ENCODE peak calls at places on chromosome X, in seven cellular contexts. One of them, this sample, is unnamed.

GRCh38 chrX:151985955-151986354 is 11.5 kb upstream of the GABRE start:
- DNase-seq in LHCN-M2: peak
- DNase-seq in omental fat pad: no peak
- DNase-seq in progenitor cell of endocrine pancreas: no peak
- DNase-seq in heart left ventricle: no peak
- DNase-seq in type B pancreatic cell: no peak
- DNase-seq in caudate nucleus: no peak
- DNase-seq in this sample: no peak

GRCh38 chrX:40268126-40268525 is 170.4 kb upstream of the BCOR start:
- DNase-seq in heart left ventricle: no peak
- DNase-seq in progenitor cell of endocrine pancreas: no peak
- DNase-seq in caudate nucleus: no peak
- DNase-seq in omental fat pad: no peak
- DNase-seq in LHCN-M2: no peak
- DNase-seq in type B pancreatic cell: no peak
- DNase-seq in this sample: no peak

GRCh38 chrX:22025751-22026150 is 6.4 kb upstream of the PHEX start:
- DNase-seq in type B pancreatic cell: no peak
- DNase-seq in LHCN-M2: no peak
- DNase-seq in progenitor cell of endocrine pancreas: no peak
- DNase-seq in heart left ventricle: no peak
- DNase-seq in omental fat pad: no peak
- DNase-seq in caudate nucleus: no peak
- DNase-seq in this sample: no peak

GRCh38 chrX:18873189-18873791 is 110.6 kb downstream of the PHKA2 start:
- DNase-seq in caudate nucleus: peak
- DNase-seq in progenitor cell of endocrine pancreas: no peak
- DNase-seq in LHCN-M2: peak
- DNase-seq in type B pancreatic cell: no peak
- DNase-seq in heart left ventricle: no peak
- DNase-seq in omental fat pad: no peak
- DNase-seq in this sample: no peak

GRCh38 chrX:136182394-136182793 is 35.1 kb downstream of the FHL1 start:
- DNase-seq in LHCN-M2: no peak
- DNase-seq in omental fat pad: no peak
- DNase-seq in type B pancreatic cell: no peak
- DNase-seq in caudate nucleus: no peak
- DNase-seq in progenitor cell of endocrine pancreas: no peak
- DNase-seq in heart left ventricle: no peak
- DNase-seq in this sample: no peak

GRCh38 chrX:20527458-20528099 is 260.9 kb upstream of the RPS6KA3 start:
- DNase-seq in caudate nucleus: peak
- DNase-seq in LHCN-M2: no peak
- DNase-seq in heart left ventricle: no peak
- DNase-seq in progenitor cell of endocrine pancreas: no peak
- DNase-seq in omental fat pad: no peak
- DNase-seq in type B pancreatic cell: no peak
- DNase-seq in this sample: no peak

GRCh38 chrX:43870758-43871419 is 11.4 kb downstream of the MAOB start:
- DNase-seq in LHCN-M2: no peak
- DNase-seq in omental fat pad: no peak
- DNase-seq in progenitor cell of endocrine pancreas: no peak
- DNase-seq in caudate nucleus: no peak
- DNase-seq in type B pancreatic cell: no peak
- DNase-seq in heart left ventricle: peak
- DNase-seq in this sample: no peak

GRCh38 chrX:116272328-116272727 is 101.8 kb downstream of the AGTR2 start:
- DNase-seq in type B pancreatic cell: no peak
- DNase-seq in LHCN-M2: no peak
- DNase-seq in omental fat pad: no peak
- DNase-seq in heart left ventricle: no peak
- DNase-seq in progenitor cell of endocrine pancreas: no peak
- DNase-seq in caudate nucleus: no peak
- DNase-seq in this sample: no peak

GRCh38 chrX:102712967-102713677 is 874 bp downstream of the GPRASP2 start:
- DNase-seq in omental fat pad: no peak
- DNase-seq in LHCN-M2: peak
- DNase-seq in type B pancreatic cell: no peak
- DNase-seq in progenitor cell of endocrine pancreas: no peak
- DNase-seq in heart left ventricle: peak
- DNase-seq in caudate nucleus: peak
- DNase-seq in this sample: peak

This sample was measured in lower lobe of right lung.